ENCODE peak calls at places on chromosomes 1 and 21, in six cellular contexts. K, J, X, L, F and R are unnamed samples.
A peak's percentile ranks its signal among the peaks of the same experiment; 100 is the strongest.

GRCh38 chr1:113811888-113812660 is at the start of gene RSBN1:
- DNase-seq in X (peak; percentile 99), J (peak; percentile 99), F (peak; percentile 92), L (peak; percentile 100), K (peak; percentile 99), R (peak; percentile 100)

GRCh38 chr1:31677401-31677800 is 26.4 kb downstream of the COL16A1 start:
- DNase-seq in K (no peak), J (no peak), F (no peak), X (no peak), L (no peak), R (no peak)

GRCh38 chr1:34845131-34845901 is 14.2 kb downstream of the SMIM12 start:
- DNase-seq in L (no peak), F (peak; percentile 69), J (no peak), K (no peak), X (no peak), R (no peak)

GRCh38 chr1:225508538-225509375 is 80.9 kb upstream of the LBR start:
- DNase-seq in J (peak; percentile 65), K (peak; percentile 39), L (no peak), X (no peak), F (no peak), R (peak; percentile 97)

GRCh38 chr1:5927506-5928370 is 64.5 kb downstream of the NPHP4 start:
- DNase-seq in X (peak; percentile 65), F (no peak), J (no peak), K (no peak), L (no peak), R (no peak)

GRCh38 chr1:46134660-46135331 is 2.4 kb upstream of the PIK3R3 start:
- DNase-seq in J (peak; percentile 59), F (no peak), K (no peak), L (no peak), X (no peak), R (peak; percentile 21)

GRCh38 chr1:40664167-40664537 is 1.3 kb downstream of the RIMS3 start:
- DNase-seq in F (no peak), X (no peak), L (no peak), K (no peak), J (no peak), R (no peak)

GRCh38 chr1:7646981-7647901 is 123.9 kb upstream of the VAMP3 start:
- DNase-seq in X (no peak), F (peak; percentile 94), L (peak; percentile 48), J (peak; percentile 54), K (peak; percentile 85), R (peak; percentile 36)

GRCh38 chr1:227466039-227466645 is 97.2 kb upstream of the ZNF678 start:
- DNase-seq in F (no peak), J (no peak), X (no peak), K (no peak), L (no peak), R (no peak)

GRCh38 chr1:243421784-243422183 is 165.9 kb downstream of the SDCCAG8 start:
- DNase-seq in J (peak; percentile 32), X (no peak), F (no peak), K (peak; percentile 67), L (peak; percentile 85), R (no peak)

GRCh38 chr1:56920551-56920950 is 45.3 kb downstream of the C8B start:
- DNase-seq in K (no peak), F (no peak), L (peak; percentile 1), X (no peak), J (no peak), R (no peak)

GRCh38 chr1:39061951-39062350 is 35.8 kb downstream of the NDUFS5 start:
- DNase-seq in X (peak; percentile 11), J (no peak), F (no peak), K (no peak), L (no peak), R (peak; percentile 29)

GRCh38 chr1:39490596-39491145 is 765 bp upstream of the BMP8A start:
- DNase-seq in F (peak; percentile 70), J (no peak), X (no peak), L (no peak), K (no peak), R (no peak)

GRCh38 chr1:18712254-18712605 is 81.6 kb downstream of the PAX7 start:
- DNase-seq in L (no peak), X (no peak), K (no peak), J (no peak), F (no peak), R (no peak)

GRCh38 chr1:238960071-238960470 is 426.3 kb upstream of the CHRM3 start:
- DNase-seq in F (no peak), K (no peak), L (no peak), J (no peak), X (no peak), R (no peak)

GRCh38 chr1:153238536-153238935 is 21.0 kb upstream of the LORICRIN start:
- DNase-seq in L (no peak), F (peak; percentile 15), J (no peak), X (no peak), K (no peak), R (no peak)

GRCh38 chr1:110434946-110435345 is 16.0 kb upstream of the PROK1 start:
- DNase-seq in F (peak; percentile 44), J (no peak), K (no peak), L (no peak), X (no peak), R (no peak)

GRCh38 chr1:232792949-232793348 is 12.3 kb upstream of the MAP10 start:
- DNase-seq in L (no peak), F (no peak), J (no peak), K (no peak), X (no peak), R (no peak)
- TF ChIP-seq POLR2AphosphoS5 in L (no peak), F (no peak), J (no peak), K (no peak), X (no peak), R (no peak)

GRCh38 chr1:12161662-12162458 is 4.9 kb upstream of the TNFRSF1B start:
- DNase-seq in F (peak; percentile 94), K (peak; percentile 93), X (peak; percentile 91), J (peak; percentile 30), L (peak; percentile 96), R (peak; percentile 96)
- H3K4me3 ChIP-seq in F (no peak overlapping the region), K (no peak overlapping the region), X (no peak overlapping the region), J (no peak overlapping the region), L (no peak overlapping the region), R (no peak overlapping the region)

DNA sequence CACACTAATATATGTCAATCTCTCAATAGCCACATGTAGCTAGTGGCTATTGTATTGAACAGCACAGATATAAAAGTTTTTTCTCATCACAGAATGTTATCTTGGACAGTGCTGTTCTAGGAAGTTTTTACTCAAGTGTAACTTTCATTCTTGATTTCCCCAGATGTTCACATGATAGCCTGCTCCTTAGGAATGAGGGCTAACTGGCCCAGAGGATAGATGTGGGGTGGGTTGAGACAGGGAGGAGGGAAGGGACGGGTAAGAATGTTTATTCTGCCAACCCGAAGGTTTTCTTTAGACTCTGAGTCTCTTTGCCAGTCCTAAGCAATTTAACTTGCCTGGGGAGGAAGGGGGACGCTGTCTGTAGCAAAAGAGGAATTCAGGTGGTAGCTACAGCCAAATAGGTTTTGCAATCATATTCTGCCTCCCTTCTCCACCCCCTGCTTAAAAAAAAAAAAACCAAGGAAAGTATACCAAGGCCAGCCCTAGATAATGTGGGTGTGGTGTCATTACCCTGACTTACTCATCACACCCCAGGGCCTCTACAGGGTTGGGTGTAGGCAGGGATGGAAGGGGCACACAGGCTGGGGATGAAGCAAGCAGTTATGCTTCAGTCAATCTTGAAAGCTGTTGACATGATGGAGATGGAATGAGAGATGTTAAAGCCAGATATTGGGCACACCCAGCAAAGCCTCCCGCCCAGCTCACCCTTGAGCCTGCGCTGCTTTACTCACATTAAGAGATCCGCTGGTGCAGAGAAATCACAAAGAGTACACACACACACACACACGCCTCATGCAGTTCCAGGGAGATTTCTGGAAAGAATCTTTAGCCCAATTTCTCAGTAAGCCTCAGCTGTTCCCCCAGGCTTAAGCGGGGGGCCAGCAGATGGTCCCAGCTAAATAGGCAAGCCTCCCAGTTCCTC is 59.9 kb downstream of the PLXNA2 start:
- DNase-seq in F (peak; percentile 80), X (no peak), L (no peak), K (peak; percentile 36), J (peak; percentile 37), R (no peak)
- TF ChIP-seq POLR2AphosphoS5 in F (peak; percentile 69), X (peak; percentile 50), L (no peak), K (peak; percentile 60), J (peak; percentile 55), R (no peak)

GRCh38 chr21:41333752-41334151 is 17.2 kb downstream of the FAM3B start:
- DNase-seq in K (no peak), X (no peak), F (no peak), L (no peak), J (no peak), R (no peak)
- H3K4me3 ChIP-seq in K (no peak overlapping the region), X (no peak overlapping the region), F (no peak overlapping the region), L (no peak overlapping the region), J (no peak overlapping the region), R (no peak overlapping the region)

DNA sequence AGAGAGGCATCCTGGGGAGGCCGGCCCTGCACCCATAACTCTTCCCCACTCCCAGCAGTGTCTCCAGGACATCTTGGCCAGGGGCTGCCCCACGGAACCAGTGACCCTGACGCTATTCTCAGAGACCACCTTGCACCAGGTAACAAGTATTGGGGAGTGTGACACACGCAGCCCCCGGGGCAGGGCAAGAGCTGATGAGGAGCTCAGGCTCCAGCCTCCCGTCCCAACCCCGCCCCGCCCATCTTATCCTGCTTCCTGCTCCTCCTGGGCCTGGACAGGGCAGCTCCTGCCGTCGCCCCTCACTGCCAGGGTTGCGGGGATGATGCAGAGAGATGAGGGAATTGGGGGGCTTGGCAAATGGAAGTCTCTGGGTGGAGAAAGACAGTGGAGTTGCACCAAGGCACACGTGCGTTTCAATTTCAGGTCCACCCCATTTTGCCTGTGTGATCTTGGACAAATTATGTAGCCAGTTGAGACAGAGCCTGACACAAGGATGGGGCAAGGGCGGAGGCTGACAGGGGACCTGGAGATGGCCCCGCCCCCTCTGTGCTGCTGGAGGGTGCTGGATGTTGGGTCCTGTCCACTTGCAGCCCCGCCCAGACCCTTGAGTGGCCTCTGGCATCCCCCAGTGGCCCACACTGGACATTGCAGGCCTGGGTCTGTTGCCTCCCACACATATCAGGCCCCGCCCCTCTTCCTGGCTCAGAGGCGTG is 10.7 kb downstream of the CLCNKA start:
- DNase-seq in F (peak; percentile 98), J (peak; percentile 73), L (peak; percentile 63), K (peak; percentile 88), X (peak; percentile 92), R (peak; percentile 88)
- TF ChIP-seq POLR2AphosphoS5 in F (no peak), J (peak; percentile 30), L (no peak), K (peak; percentile 22), X (no peak), R (no peak)